ENCODE peak calls at places on chromosome 5, in eight cellular contexts. B is PC-3; I is heart right ventricle; V is mammary epithelial cell; Q is CD4-positive, alpha-beta T cell; Y is stomach; R is fibroblast of lung; D is uterus. O is an unnamed sample.

GRCh38 chr5:617896-618295 is 5.8 kb downstream of the CEP72 start:
- DNase-seq in B (no peak), V (no peak), I (no peak), Q (no peak), Y (no peak), R (no peak), D (no peak), O (no peak)

GRCh38 chr5:156432830-156433105 is 105.8 kb downstream of the SGCD start:
- DNase-seq in D (no peak), Q (no peak), Y (no peak), B (no peak), I (no peak), R (no peak), V (no peak), O (no peak)

GRCh38 chr5:15995206-15996052 is 184.2 kb downstream of the MARCHF11 start:
- DNase-seq in Q (no peak), I (no peak), D (no peak), R (peak; percentile 39), B (peak; percentile 68), Y (no peak), V (peak; percentile 23), O (no peak)

GRCh38 chr5:163659568-163659902 is 154.1 kb downstream of the MAT2B start:
- DNase-seq in I (no peak), V (no peak), B (no peak), R (no peak), D (no peak), Q (no peak), Y (no peak), O (no peak)

GRCh38 chr5:15968994-15969393 is 210.6 kb downstream of the MARCHF11 start:
- DNase-seq in I (no peak), Y (no peak), B (no peak), V (no peak), R (no peak), D (no peak), Q (no peak), O (no peak)

GRCh38 chr5:16881253-16881652 is 54.8 kb downstream of the MYO10 start:
- DNase-seq in Y (no peak), Q (no peak), D (no peak), R (no peak), B (no peak), I (no peak), V (no peak), O (no peak)

GRCh38 chr5:56910123-56910951 is 941 bp downstream of the SETD9 start:
- DNase-seq in R (peak; percentile 45), I (peak; percentile 47), V (no peak), Y (peak; percentile 44), D (no peak), B (no peak), Q (peak; percentile 13), O (no peak)

GRCh38 chr5:93874080-93874479 is 132.7 kb upstream of the POU5F2 start:
- DNase-seq in D (no peak), R (peak; percentile 75), I (no peak), V (peak; percentile 17), Q (no peak), B (peak; percentile 28), Y (no peak), O (no peak)

GRCh38 chr5:9186069-9186468 is 359.8 kb downstream of the SEMA5A start:
- DNase-seq in D (no peak), B (no peak), Y (no peak), R (no peak), Q (no peak), V (no peak), I (no peak), O (no peak)
- H3K9me3 ChIP-seq in D (no peaks in the 10 kb centered on the region), B (no peaks in the 10 kb centered on the region), Y (no peaks in the 10 kb centered on the region), R (no peaks in the 10 kb centered on the region), Q (no peaks in the 10 kb centered on the region), V (no peaks in the 10 kb centered on the region), I (no peaks in the 10 kb centered on the region), O (no peaks in the 10 kb centered on the region)

DNA sequence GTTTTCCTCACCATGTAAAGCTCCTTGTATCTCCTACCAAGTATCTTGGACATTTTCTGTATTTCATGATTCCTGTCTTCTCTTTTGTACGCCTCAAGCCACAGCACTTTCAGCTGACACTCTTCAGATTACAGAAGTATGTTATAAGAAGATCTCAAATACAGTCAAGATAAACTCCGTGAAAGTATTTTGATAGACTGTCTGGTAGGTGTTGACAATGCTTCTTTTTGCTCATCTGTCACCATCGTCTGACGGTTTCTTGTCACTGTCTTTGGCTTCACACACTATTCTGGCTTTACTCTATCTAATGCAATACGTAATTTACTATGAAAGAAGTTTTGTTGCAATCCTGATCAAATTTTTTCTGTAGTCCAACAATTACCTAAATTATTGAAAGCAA is 294.5 kb upstream of the CDH12 start:
- DNase-seq in I (no peak), Q (no peak), B (no peak), V (no peak), R (no peak), Y (no peak), D (no peak), O (no peak)
- H3K9me3 ChIP-seq in I (no peaks in the 10 kb centered on the region), Q (no peaks in the 10 kb centered on the region), B (no peaks in the 10 kb centered on the region), V (no peaks in the 10 kb centered on the region), R (no peaks in the 10 kb centered on the region), Y (no peaks in the 10 kb centered on the region), D (no peaks in the 10 kb centered on the region), O (no peaks in the 10 kb centered on the region)

GRCh38 chr5:141135030-141135717 is at the start of gene PCDHB5:
- DNase-seq in I (peak; percentile 31), Q (no peak), R (peak; percentile 2), V (no peak), B (no peak), D (no peak), Y (no peak), O (no peak)
- H3K9me3 ChIP-seq in I (no peaks in the 10 kb centered on the region), Q (peaks cover 34% of the 10 kb centered on the region), R (no peaks in the 10 kb centered on the region), V (peaks cover 6% of the 10 kb centered on the region), B (no peaks in the 10 kb centered on the region), D (no peaks in the 10 kb centered on the region), Y (peaks cover 54% of the 10 kb centered on the region), O (peaks cover 5% of the 10 kb centered on the region)

GRCh38 chr5:4038994-4039393 is 443.4 kb downstream of the IRX1 start:
- DNase-seq in V (no peak), I (no peak), B (no peak), R (no peak), D (no peak), Y (no peak), Q (no peak), O (no peak)

GRCh38 chr5:4043135-4043534 is 447.5 kb downstream of the IRX1 start:
- DNase-seq in D (no peak), R (no peak), Q (no peak), Y (no peak), I (no peak), B (no peak), V (no peak), O (no peak)

GRCh38 chr5:4036861-4037260 is 441.2 kb downstream of the IRX1 start:
- DNase-seq in I (no peak), B (no peak), Q (no peak), R (no peak), D (no peak), V (no peak), Y (no peak), O (no peak)

GRCh38 chr5:4044881-4045280 is 449.2 kb downstream of the IRX1 start:
- DNase-seq in V (no peak), B (no peak), Q (no peak), R (no peak), D (no peak), I (no peak), Y (no peak), O (no peak)

DNA sequence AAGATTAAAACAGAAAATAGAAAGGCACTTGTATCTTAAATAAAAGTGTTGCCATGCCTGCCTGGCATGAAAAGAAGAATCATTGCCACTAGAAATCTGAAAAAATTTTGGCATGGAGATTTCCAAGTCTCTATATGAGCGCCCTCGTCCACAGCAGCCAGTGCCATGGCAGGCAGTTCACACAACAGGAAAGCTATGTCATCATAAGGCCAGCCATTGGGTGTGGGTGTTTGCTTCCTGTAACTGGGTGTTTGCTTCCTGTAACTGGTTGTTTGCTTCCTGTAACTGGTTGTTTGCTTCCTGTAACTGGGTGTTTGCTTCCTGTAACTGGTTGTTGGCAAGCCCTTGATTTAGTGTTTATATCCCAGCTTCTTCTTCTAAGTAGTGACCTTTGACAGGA is 446.7 kb downstream of the IRX1 start:
- DNase-seq in V (no peak), Y (no peak), B (no peak), I (no peak), R (no peak), D (no peak), Q (no peak), O (no peak)
- H3K9me3 ChIP-seq in V (no peaks in the 10 kb centered on the region), Y (peaks cover 7% of the 10 kb centered on the region), B (peaks cover 8% of the 10 kb centered on the region), I (no peaks in the 10 kb centered on the region), R (no peaks in the 10 kb centered on the region), D (no peaks in the 10 kb centered on the region), Q (no peaks in the 10 kb centered on the region), O (no peaks in the 10 kb centered on the region)

DNA sequence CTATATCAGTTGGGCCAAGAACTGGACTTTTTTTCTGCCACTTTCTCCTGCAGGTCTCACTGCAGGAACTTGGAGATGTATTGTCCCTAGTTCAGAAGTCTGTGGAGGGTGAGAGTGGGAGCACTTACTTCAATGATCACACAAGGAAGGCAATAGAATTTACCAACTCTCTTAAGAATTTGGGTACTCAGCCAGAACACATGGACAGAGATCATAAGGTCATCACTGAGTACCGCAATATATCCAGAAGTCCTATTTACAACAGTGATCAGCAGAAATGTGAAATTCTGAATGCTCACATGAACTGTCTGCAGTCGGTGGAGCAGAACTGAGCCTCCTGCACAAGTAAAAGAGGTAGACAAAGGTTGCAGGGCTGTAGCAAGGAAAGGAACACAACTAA is 101.0 kb downstream of the FAM114A2 start:
- DNase-seq in D (no peak), V (no peak), Y (no peak), R (no peak), I (no peak), Q (no peak), B (no peak), O (no peak)
- H3K9me3 ChIP-seq in D (no peaks in the 10 kb centered on the region), V (peaks cover 38% of the 10 kb centered on the region), Y (peaks cover 71% of the 10 kb centered on the region), R (no peaks in the 10 kb centered on the region), I (no peaks in the 10 kb centered on the region), Q (peaks cover 47% of the 10 kb centered on the region), B (no peaks in the 10 kb centered on the region), O (peaks cover 5% of the 10 kb centered on the region)

DNA sequence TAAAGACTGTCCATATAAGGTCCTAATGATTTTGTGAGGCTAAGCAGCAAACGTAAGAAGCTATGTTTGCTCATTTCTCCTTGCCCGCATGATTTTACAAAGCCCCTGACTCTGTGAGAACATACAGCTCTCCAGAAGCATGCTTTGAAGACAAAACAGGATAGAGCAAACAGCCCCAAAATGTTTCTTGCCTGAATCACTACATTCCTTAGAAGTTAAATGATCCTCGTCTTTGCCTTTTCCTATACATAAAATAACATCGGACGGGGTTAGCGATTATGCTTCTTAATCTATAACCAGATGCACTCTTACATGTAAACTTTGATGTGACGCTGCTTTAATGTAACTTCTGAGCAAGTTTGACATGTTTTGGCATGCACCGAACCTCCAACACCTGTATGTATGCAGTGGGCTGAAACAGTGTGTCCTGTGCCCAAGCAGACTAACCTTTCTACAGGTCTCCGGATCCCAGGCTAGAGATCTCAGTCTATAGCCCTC is 353.7 kb downstream of the CETN3 start:
- DNase-seq in Y (no peak), D (no peak), Q (no peak), V (peak; percentile 10), I (no peak), R (peak; percentile 89), B (peak; percentile 86), O (no peak)
- H3K9me3 ChIP-seq in Y (no peaks in the 10 kb centered on the region), D (no peaks in the 10 kb centered on the region), Q (no peaks in the 10 kb centered on the region), V (no peaks in the 10 kb centered on the region), I (no peaks in the 10 kb centered on the region), R (no peaks in the 10 kb centered on the region), B (no peaks in the 10 kb centered on the region), O (no peaks in the 10 kb centered on the region)

GRCh38 chr5:141258464-141258863 is 13.3 kb downstream of the PCDHB15 start:
- DNase-seq in Q (no peak), Y (no peak), I (no peak), B (no peak), V (no peak), D (no peak), R (no peak), O (no peak)
- H3K9me3 ChIP-seq in Q (peaks cover 99% of the 10 kb centered on the region), Y (peaks cover 100% of the 10 kb centered on the region), I (peaks cover 5% of the 10 kb centered on the region), B (peaks cover 33% of the 10 kb centered on the region), V (peaks cover 37% of the 10 kb centered on the region), D (no peaks in the 10 kb centered on the region), R (no peaks in the 10 kb centered on the region), O (peaks cover 29% of the 10 kb centered on the region)

GRCh38 chr5:178768371-178769260 is 38.2 kb upstream of the ZNF354A start:
- DNase-seq in B (no peak), D (no peak), Q (no peak), I (no peak), Y (peak; percentile 11), V (no peak), R (no peak), O (no peak)
- H3K9me3 ChIP-seq in B (no peaks in the 10 kb centered on the region), D (no peaks in the 10 kb centered on the region), Q (no peaks in the 10 kb centered on the region), I (no peaks in the 10 kb centered on the region), Y (peaks cover 7% of the 10 kb centered on the region), V (peaks cover 27% of the 10 kb centered on the region), R (no peaks in the 10 kb centered on the region), O (no peaks in the 10 kb centered on the region)

O was measured in T-helper 17 cell.